ENCODE peak calls at places on chromosomes 16 and 17, in six cellular contexts. N is lung, X is esophagus muscularis mucosa, D is GM23248, J is aorta, G is fibroblast of lung. P is an unnamed sample.
A peak's percentile ranks its signal among the peaks of the same experiment; 100 is the strongest.

GRCh38 chr16:68215302-68215701 is 20.6 kb downstream of the ESRP2 start:
- DNase-seq in G (no peak), D (no peak), N (no peak), X (no peak), J (no peak), P (no peak)

GRCh38 chr17:82479602-82480001 is 21.1 kb downstream of the NARF start:
- DNase-seq in X (no peak), D (no peak), J (no peak), G (no peak), N (no peak), P (no peak)

GRCh38 chr16:5510819-5511370 is 413.3 kb upstream of the EEF2KMT start:
- DNase-seq in D (no peak), X (no peak), G (no peak), J (no peak), N (no peak), P (no peak)

GRCh38 chr16:11117576-11118211 is 138.3 kb downstream of the SOCS1 start:
- DNase-seq in J (no peak), N (no peak), D (no peak), G (no peak), X (no peak), P (no peak)

GRCh38 chr16:58020628-58021521 is 4.7 kb upstream of the MMP15 start:
- DNase-seq in X (no peak), D (peak; percentile 58), N (peak; percentile 65), J (no peak), G (peak; percentile 62), P (no peak)

GRCh38 chr17:21029032-21029431 is 13.8 kb downstream of the USP22 start:
- DNase-seq in J (no peak), D (peak; percentile 97), G (peak; percentile 65), N (no peak), X (no peak), P (peak; percentile 83)

GRCh38 chr17:82674656-82675475 is 23.6 kb downstream of the RAB40B start:
- DNase-seq in G (no peak), N (no peak), J (no peak), X (no peak), D (no peak), P (no peak)

GRCh38 chr16:47285001-47285400 is 141.3 kb upstream of the NETO2 start:
- DNase-seq in N (no peak), X (no peak), D (no peak), G (no peak), J (no peak), P (no peak)

GRCh38 chr17:181213-182163 is at the start of gene DOC2B:
- DNase-seq in J (no peak), D (peak; percentile 76), N (peak; percentile 40), X (no peak), G (no peak), P (no peak)

GRCh38 chr17:37710344-37710886 is 34.4 kb downstream of the HNF1B start:
- DNase-seq in N (peak; percentile 80), J (peak; percentile 62), G (peak; percentile 15), X (no peak), D (peak; percentile 56), P (no peak)

GRCh38 chr16:88810166-88810867 is 1.4 kb downstream of the APRT start:
- DNase-seq in N (no peak), J (no peak), D (peak; percentile 45), G (no peak), X (no peak), P (no peak)

GRCh38 chr16:88807626-88808453 is 3.9 kb downstream of the APRT start:
- DNase-seq in X (no peak), J (peak; percentile 44), D (no peak), G (no peak), N (no peak), P (no peak)

GRCh38 chr16:88809676-88810165 is 2.0 kb downstream of the APRT start:
- DNase-seq in G (no peak), J (no peak), N (no peak), X (no peak), D (no peak), P (no peak)

GRCh38 chr16:88810868-88811599 is 694 bp downstream of the APRT start:
- DNase-seq in G (peak; percentile 82), X (no peak), N (peak; percentile 78), D (peak; percentile 89), J (peak; percentile 88), P (peak; percentile 82)

GRCh38 chr16:88809068-88809675 is 2.6 kb downstream of the APRT start:
- DNase-seq in X (no peak), G (no peak), N (no peak), J (no peak), D (no peak), P (no peak)
- H3K27ac ChIP-seq in X (no peak overlapping the region), G (no peak overlapping the region), N (no peak overlapping the region), J (no peak overlapping the region), D (no peak overlapping the region), P (no peak overlapping the region)

GRCh38 chr17:80421381-80422090 is 6.6 kb downstream of the ENDOV start:
- DNase-seq in D (no peak), X (no peak), N (no peak), G (no peak), J (peak; percentile 47), P (no peak)

GRCh38 chr17:80416940-80417293 is 1.9 kb downstream of the ENDOV start:
- DNase-seq in J (no peak), X (no peak), G (no peak), N (no peak), D (no peak), P (no peak)

GRCh38 chr17:80416260-80416939 is 1.4 kb downstream of the ENDOV start:
- DNase-seq in X (no peak), G (no peak), J (no peak), D (no peak), N (no peak), P (no peak)

GRCh38 chr17:80418589-80418988 is 3.6 kb downstream of the ENDOV start:
- DNase-seq in J (no peak), G (no peak), D (no peak), X (no peak), N (no peak), P (no peak)

DNA sequence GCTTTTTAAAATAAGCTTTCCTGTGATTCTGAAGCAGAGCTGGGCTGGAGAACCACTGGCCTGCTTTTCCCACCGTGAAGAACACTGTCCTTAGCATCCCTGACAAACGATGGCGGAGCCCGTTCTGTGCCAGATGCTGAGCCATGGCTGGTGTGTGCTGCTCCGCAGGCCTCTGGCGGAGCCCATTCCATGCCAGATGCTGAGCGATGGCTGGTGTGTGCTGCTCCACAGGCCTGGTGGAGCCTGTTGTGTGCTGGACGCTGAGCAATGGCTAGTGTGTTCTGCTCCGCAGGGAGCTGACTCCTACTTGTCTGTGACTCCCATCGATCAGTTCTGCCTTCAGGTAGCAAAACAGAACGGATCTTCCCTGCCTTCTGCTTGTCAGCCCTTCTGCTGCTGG is 4.3 kb downstream of the ENDOV start:
- DNase-seq in G (no peak), D (no peak), N (no peak), J (no peak), X (no peak), P (no peak)
- H3K27ac ChIP-seq in G (no peak overlapping the region), D (no peak overlapping the region), N (no peak overlapping the region), J (no peak overlapping the region), X (no peak overlapping the region), P (no peak overlapping the region)

GRCh38 chr17:50840311-50840851 is 5.0 kb downstream of the WFIKKN2 start:
- DNase-seq in G (no peak), N (no peak), D (no peak), X (no peak), J (no peak), P (no peak)
- H3K27ac ChIP-seq in G (no peak overlapping the region), N (no peak overlapping the region), D (no peak overlapping the region), X (no peak overlapping the region), J (no peak overlapping the region), P (no peak overlapping the region)

DNA sequence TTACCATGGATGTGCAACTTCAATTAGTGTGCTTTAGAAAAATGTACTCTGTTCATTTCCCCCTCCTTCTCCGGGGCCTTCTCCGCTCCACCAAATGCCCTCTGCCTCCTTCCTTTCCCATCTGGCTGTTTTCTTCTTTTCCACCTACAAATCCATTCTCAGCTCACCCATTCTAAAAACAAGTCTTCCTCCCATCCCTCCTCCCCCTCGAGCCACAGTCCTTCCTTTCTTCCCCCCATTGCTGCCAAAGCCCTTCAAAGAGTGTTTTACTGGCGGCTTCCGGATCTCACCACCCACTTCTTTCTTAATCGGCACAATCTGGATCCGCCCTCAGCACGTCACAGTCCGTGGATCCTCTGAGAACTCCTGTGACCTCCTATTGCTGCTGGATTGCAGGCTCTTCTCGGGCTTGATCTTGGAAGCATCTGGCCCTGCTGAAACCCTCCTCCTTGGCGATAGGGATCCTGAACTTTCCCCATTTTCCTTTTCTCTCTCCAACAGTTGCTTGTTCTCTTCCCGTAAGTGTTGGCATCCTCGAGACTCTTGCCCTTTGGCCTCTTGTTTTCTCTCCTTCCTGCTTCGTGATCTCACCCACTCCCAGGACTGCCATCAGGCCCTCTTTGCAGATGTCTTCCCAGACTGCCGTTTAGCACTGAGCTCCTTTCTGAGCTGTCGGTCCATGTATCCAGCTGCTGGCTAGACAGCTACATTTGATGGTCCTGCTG is 36.0 kb upstream of the FBXO47 start:
- DNase-seq in G (peak; percentile 56), N (peak; percentile 61), D (peak; percentile 95), X (peak; percentile 93), J (peak; percentile 89), P (no peak)
- H3K27ac ChIP-seq in G (peak overlapping the region; percentile 73), N (peak overlapping the region; percentile 37), D (peak overlapping the region; percentile 99), X (peak overlapping the region; percentile 69), J (no peak overlapping the region), P (no peak overlapping the region)

GRCh38 chr17:18038861-18039534 is at the start of the genes ATPAF2 and GID4:
- DNase-seq in X (peak; percentile 100), N (peak; percentile 100), D (peak; percentile 100), J (peak; percentile 100), G (peak; percentile 99), P (peak; percentile 99)
- H3K27ac ChIP-seq in X (peak within 1 kb of the TSS; percentile 87), N (peak within 1 kb of the TSS; percentile 90), D (peak within 1 kb of the TSS; percentile 37), J (peak within 1 kb of the TSS; percentile 49), G (peak within 1 kb of the TSS; percentile 55), P (no peak within 1 kb of the TSS)

GRCh38 chr16:52398021-52398420 is 148.9 kb downstream of the TOX3 start:
- DNase-seq in X (no peak), J (no peak), N (no peak), D (no peak), G (no peak), P (no peak)

GRCh38 chr16:52399116-52399515 is 147.8 kb downstream of the TOX3 start:
- DNase-seq in G (no peak), D (no peak), N (no peak), X (no peak), J (no peak), P (no peak)

GRCh38 chr16:52398491-52398960 is 148.4 kb downstream of the TOX3 start:
- DNase-seq in D (no peak), X (no peak), N (no peak), G (no peak), J (no peak), P (no peak)

GRCh38 chr16:52389045-52389444 is 157.9 kb downstream of the TOX3 start:
- DNase-seq in N (no peak), J (no peak), D (no peak), G (no peak), X (no peak), P (no peak)

DNA sequence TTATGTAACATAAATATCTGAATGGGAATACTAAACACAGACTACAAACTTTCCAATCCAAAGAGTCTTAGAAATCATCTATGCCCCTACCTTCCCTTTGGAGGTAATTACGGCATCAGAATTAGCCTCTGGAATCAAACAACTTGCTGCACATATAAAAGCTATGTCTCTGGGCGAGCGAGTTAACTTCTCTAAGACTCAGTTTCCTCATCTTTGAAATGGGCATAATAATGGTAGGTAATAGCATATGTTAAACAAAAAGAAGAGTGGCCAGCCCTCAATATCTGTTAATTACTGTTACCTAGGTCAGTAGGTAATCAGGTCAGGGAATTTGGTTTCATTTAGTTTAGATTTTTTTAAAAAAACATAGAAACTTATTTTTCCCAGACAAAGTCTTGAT is 153.5 kb downstream of the TOX3 start:
- DNase-seq in X (no peak), N (no peak), J (no peak), G (no peak), D (no peak), P (no peak)
- H3K27ac ChIP-seq in X (no peak overlapping the region), N (no peak overlapping the region), J (no peak overlapping the region), G (no peak overlapping the region), D (no peak overlapping the region), P (no peak overlapping the region)

P was measured in SJSA1.